ENCODE peak calls at places on chromosomes 16 and 17, in nine cellular contexts. E is WTC11, X is suprapubic skin, Q is transverse colon, K is neural crest cell, B is mammary epithelial cell, L is GM12864, A is cardiac fibroblast, F is nephron progenitor cell. Z is an unnamed sample.

GRCh38 chr17:76528156-76528527 is 9.4 kb downstream of the CYGB start:
- DNase-seq in E (no peak), X (no peak), Q (no peak), K (no peak), B (no peak), L (no peak), A (no peak), F (no peak), Z (no peak)

GRCh38 chr16:29896841-29897240 is 2.5 kb downstream of the SEZ6L2 start:
- DNase-seq in E (no peak), X (no peak), Q (no peak), K (no peak), B (no peak), L (no peak), A (no peak), F (no peak), Z (no peak)

GRCh38 chr17:15892679-15893332 is 52.1 kb upstream of the ADORA2B start:
- DNase-seq in E (no peak), X (no peak), Q (no peak), K (no peak), B (peak), L (no peak), A (no peak), F (no peak), Z (no peak)

GRCh38 chr16:63581560-63581959 is 1540.3 kb downstream of the CDH11 start:
- DNase-seq in E (no peak), X (no peak), Q (no peak), K (no peak), B (no peak), L (no peak), A (peak), F (no peak), Z (no peak)

GRCh38 chr17:45223541-45224528 is 2.1 kb downstream of the FMNL1 start:
- DNase-seq in E (no peak), X (no peak), Q (no peak), K (no peak), B (no peak), L (no peak), A (no peak), F (no peak), Z (no peak)

GRCh38 chr16:73036074-73036826 is 11.7 kb downstream of the ZFHX3 start:
- DNase-seq in E (peak), X (no peak), Q (no peak), K (no peak), B (no peak), L (peak), A (no peak), F (no peak), Z (no peak)

GRCh38 chr16:88437367-88437964 is 15.6 kb upstream of the ZFPM1 start:
- DNase-seq in E (peak), X (no peak), Q (peak), K (peak), B (peak), L (no peak), A (peak), F (peak), Z (no peak)

GRCh38 chr16:3915438-3916250 is 35.1 kb upstream of the CREBBP start:
- DNase-seq in E (no peak), X (no peak), Q (no peak), K (no peak), B (no peak), L (no peak), A (no peak), F (no peak), Z (no peak)

GRCh38 chr17:236641-237405 is 55.4 kb upstream of the DOC2B start:
- DNase-seq in E (peak), X (no peak), Q (peak), K (no peak), B (no peak), L (no peak), A (no peak), F (no peak), Z (no peak)

GRCh38 chr17:69528035-69528434 is 113.5 kb downstream of the MAP2K6 start:
- DNase-seq in E (no peak), X (no peak), Q (no peak), K (no peak), B (no peak), L (no peak), A (no peak), F (no peak), Z (no peak)

GRCh38 chr16:50038756-50039529 is 13.9 kb downstream of the CNEP1R1 start:
- DNase-seq in E (peak), X (no peak), Q (peak), K (no peak), B (no peak), L (no peak), A (no peak), F (no peak), Z (no peak)

GRCh38 chr16:88872650-88873331 is 6.3 kb upstream of the PABPN1L start:
- DNase-seq in E (no peak), X (no peak), Q (no peak), K (no peak), B (no peak), L (no peak), A (no peak), F (no peak), Z (no peak)

DNA sequence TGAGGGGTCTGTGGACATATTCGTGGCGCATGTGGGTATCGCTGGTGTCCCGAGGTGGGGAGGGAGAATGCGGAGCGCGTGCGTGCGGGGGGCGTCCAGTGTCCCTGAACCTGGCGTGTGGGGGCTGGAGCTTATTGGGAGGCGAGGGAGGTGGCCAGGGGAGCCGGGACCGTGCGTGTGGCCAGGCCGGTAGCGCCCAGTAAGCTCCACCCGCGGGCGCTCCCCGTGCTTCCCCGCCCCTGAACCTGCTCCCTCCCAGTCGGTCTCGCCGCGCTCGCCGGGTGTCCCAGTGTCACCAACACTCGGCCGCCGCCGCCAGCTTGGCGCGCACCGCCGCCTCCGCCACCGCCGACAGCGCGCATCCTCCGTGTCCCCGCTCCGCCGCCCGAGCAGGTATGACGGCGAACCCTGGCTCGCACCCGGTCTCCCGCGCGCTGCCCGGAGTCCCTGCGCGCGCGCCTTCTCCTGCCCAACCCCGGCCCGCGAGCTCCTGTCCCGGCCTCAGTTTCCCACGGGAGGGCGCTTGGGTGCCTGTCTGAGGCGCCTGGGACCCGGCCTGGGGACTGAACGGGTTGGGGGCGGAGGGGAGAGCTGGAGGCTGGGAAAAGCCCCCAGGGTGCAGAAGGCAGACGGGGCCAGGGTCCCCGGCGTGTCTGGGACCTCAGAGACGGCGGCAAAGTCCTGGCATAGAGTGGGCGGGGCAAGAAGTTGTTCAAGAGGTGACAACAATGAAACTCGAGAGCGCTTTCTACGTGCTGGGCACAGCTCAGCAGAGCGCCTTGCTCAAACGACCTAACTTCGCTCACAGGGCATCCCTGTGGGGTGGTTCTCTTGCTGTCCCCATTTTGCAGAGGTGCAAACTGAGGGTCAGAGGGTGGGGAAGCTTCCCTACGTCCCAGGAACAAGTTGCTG is at the start of gene SCNN1B:
- DNase-seq in E (peak), X (no peak), Q (peak), K (no peak), B (no peak), L (no peak), A (no peak), F (peak), Z (no peak)
- TF ChIP-seq CTCF in E (no peak), X (no peak), Q (no peak), K (no peak), B (no peak), L (no peak), A (no peak), F (no peak), Z (no peak)

DNA sequence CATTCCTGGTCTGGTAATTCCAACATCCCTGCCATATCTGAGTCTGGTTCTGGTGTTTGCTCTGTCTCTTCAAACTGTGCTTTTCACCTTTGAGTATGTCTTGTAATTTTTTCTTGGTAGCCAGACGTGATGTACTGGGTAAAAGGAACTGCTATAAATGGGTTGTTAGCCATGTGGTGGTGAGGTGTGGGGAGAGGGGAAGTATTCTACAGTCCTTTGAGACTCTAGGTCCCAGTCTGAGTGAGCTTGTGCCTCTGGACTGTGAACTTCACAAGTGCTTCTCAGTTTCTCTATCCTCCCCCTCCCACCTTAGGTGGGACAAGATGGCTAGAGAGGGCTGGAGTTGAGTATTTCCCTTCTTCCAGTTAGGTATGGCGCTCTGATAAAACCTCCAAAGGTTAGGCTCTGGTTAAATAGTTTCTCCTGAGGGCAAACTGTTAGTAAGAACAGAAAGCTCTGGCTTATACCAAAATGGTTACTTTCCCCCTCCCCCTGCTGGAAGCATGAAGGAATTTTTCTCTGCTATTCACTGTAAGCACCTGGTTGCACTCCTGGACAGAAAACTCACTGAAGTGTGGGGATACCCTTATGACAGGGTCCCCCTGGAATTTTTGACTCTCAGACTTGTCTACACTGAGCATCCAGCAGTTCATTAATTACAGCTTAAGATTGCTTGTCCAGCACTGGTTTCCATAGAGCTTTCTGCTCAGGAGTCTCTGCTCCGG is 87.8 kb downstream of the MARCHF10 start:
- DNase-seq in E (no peak), X (no peak), Q (no peak), K (no peak), B (no peak), L (peak), A (no peak), F (no peak), Z (no peak)
- TF ChIP-seq CTCF in E (no peak), X (peak), Q (peak), K (peak), B (peak), L (peak), A (peak), F (peak), Z (no peak)

DNA sequence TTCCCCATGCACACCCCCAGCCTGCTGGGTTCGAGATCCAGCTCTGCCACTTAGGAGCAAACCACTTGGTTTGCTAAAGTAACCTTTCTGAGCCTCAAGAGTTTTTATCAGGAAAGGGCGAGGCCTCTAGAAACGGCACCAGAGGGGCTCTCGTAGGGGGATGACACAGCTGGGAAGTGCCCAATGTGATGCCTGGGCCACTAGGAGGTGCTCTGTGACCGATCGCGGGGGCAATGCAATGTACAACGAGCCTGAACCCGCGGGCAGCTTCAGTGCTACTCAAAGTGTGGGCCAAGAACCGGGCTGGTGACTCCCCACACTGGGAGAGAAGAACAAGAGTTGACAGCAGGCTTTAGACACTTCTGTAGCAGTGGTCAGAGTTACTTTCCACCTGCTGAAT is 9.4 kb downstream of the C16orf89 start:
- DNase-seq in E (peak), X (no peak), Q (peak), K (peak), B (no peak), L (no peak), A (no peak), F (peak), Z (no peak)
- TF ChIP-seq CTCF in E (peak), X (no peak), Q (peak), K (peak), B (peak), L (peak), A (peak), F (peak), Z (peak)

GRCh38 chr16:575354-576196 is 5.8 kb downstream of the PIGQ start:
- DNase-seq in E (no peak), X (no peak), Q (no peak), K (no peak), B (no peak), L (no peak), A (no peak), F (no peak), Z (no peak)

GRCh38 chr16:577796-578195 is 8.0 kb downstream of the PIGQ start:
- DNase-seq in E (no peak), X (no peak), Q (no peak), K (no peak), B (no peak), L (no peak), A (no peak), F (no peak), Z (no peak)

GRCh38 chr16:578232-578869 is 8.6 kb downstream of the PIGQ start:
- DNase-seq in E (no peak), X (no peak), Q (no peak), K (no peak), B (no peak), L (no peak), A (no peak), F (no peak), Z (no peak)

GRCh38 chr16:576197-576822 is 6.5 kb downstream of the PIGQ start:
- DNase-seq in E (no peak), X (no peak), Q (no peak), K (no peak), B (no peak), L (no peak), A (no peak), F (no peak), Z (no peak)

GRCh38 chr16:576823-577201 is 7.0 kb downstream of the PIGQ start:
- DNase-seq in E (peak), X (no peak), Q (no peak), K (no peak), B (no peak), L (no peak), A (no peak), F (no peak), Z (no peak)
- TF ChIP-seq CTCF in E (no peak), X (no peak), Q (no peak), K (no peak), B (no peak), L (no peak), A (no peak), F (no peak), Z (no peak)

DNA sequence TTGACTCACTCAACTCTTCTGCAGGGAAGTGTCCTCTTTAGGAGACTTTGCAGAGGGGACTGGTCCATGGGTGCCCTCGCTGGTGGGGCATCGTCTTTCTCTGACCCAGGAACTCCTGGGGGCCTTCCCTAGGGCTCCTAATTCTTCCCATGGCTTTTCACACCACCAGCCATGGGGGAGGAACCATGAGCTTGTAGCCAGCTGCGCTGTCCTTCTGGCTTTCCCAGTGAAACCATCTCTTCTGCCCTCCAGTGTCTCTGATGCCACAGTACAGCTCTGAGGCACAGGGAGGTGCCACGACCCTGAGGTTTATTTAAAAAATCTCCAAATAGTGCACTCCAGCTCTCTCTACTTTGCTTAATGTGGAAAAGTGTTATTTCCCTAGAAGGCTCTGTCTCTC is 78.6 kb downstream of the SDR42E1 start:
- DNase-seq in E (no peak), X (no peak), Q (no peak), K (no peak), B (no peak), L (no peak), A (no peak), F (no peak), Z (no peak)
- TF ChIP-seq CTCF in E (no peak), X (no peak), Q (no peak), K (no peak), B (no peak), L (no peak), A (no peak), F (no peak), Z (no peak)

DNA sequence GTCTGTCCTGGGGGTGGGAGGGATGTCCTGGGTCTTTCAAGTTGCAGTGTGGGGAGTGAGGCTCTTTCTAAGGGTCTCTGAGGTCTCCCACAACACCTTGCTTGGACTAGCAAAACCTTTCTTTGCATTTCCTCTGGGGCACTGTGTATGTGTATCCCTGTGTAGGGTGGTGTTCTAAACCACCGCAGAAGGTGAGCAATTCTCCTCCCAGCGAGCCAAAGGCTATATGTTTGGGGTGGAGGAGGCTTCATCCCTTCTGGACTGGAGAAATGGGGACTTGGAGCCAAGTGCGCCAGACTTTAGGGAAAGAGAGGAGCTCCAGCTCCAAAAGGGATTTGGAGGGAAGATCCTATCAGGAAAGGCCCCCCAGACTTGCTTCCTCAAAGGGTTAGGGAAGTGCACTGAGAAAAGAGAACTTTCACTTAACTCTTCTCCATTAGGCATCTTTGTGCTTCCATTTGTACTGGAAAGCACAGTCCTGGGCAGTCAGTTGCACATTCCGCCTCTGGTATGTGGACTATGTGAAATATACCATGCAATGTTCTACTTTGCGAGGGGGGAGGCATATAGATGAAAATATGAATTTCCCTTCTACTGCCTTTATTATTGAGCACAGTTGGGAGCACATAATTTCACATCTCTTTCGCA is 18.9 kb upstream of the HOXB9 start:
- DNase-seq in E (no peak), X (no peak), Q (no peak), K (no peak), B (no peak), L (no peak), A (no peak), F (no peak), Z (no peak)
- TF ChIP-seq CTCF in E (no peak), X (no peak), Q (no peak), K (no peak), B (no peak), L (no peak), A (no peak), F (no peak), Z (no peak)

DNA sequence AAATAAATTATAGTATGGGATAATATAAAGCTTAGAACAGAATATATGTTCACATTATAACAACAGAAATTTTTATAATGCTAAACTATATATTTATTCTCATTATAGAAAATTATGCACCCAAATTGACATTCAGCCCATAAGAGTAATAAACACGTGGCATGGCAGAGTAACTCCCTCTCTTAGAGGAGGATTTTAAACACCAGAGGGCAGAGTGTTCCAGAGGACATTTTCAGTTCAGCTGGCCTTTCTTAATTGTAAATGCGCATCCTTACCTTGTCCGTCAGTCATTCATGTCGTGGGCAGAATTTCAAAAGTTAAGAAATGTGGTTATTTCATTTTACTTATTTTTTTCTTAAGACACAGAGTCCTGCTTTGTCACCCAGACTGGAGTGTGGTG is 147.1 kb downstream of the TANC2 start:
- DNase-seq in E (no peak), X (no peak), Q (no peak), K (no peak), B (no peak), L (no peak), A (peak), F (no peak), Z (no peak)
- TF ChIP-seq CTCF in E (no peak), X (no peak), Q (no peak), K (peak), B (no peak), L (peak), A (peak), F (no peak), Z (peak)

GRCh38 chr16:20729141-20729540 is 12.5 kb downstream of the THUMPD1 start:
- DNase-seq in E (no peak), X (no peak), Q (no peak), K (no peak), B (no peak), L (no peak), A (no peak), F (no peak), Z (no peak)

GRCh38 chr16:20727181-20727580 is 14.4 kb downstream of the THUMPD1 start:
- DNase-seq in E (no peak), X (no peak), Q (no peak), K (no peak), B (no peak), L (no peak), A (no peak), F (no peak), Z (no peak)

GRCh38 chr16:20726661-20727060 is 15.0 kb downstream of the THUMPD1 start:
- DNase-seq in E (no peak), X (no peak), Q (no peak), K (no peak), B (no peak), L (no peak), A (no peak), F (no peak), Z (no peak)
- TF ChIP-seq CTCF in E (no peak), X (no peak), Q (no peak), K (no peak), B (no peak), L (no peak), A (no peak), F (no peak), Z (no peak)

GRCh38 chr16:80725566-80726162 is 78.7 kb downstream of the CDYL2 start:
- DNase-seq in E (no peak), X (no peak), Q (no peak), K (no peak), B (no peak), L (no peak), A (no peak), F (no peak), Z (no peak)

GRCh38 chr16:80719573-80719972 is 84.8 kb downstream of the CDYL2 start:
- DNase-seq in E (no peak), X (no peak), Q (no peak), K (no peak), B (no peak), L (no peak), A (no peak), F (no peak), Z (no peak)

GRCh38 chr16:80720759-80721470 is 83.5 kb downstream of the CDYL2 start:
- DNase-seq in E (no peak), X (no peak), Q (no peak), K (no peak), B (peak), L (no peak), A (no peak), F (no peak), Z (no peak)

GRCh38 chr16:80723981-80724380 is 80.4 kb downstream of the CDYL2 start:
- DNase-seq in E (no peak), X (no peak), Q (no peak), K (no peak), B (no peak), L (no peak), A (no peak), F (no peak), Z (no peak)

DNA sequence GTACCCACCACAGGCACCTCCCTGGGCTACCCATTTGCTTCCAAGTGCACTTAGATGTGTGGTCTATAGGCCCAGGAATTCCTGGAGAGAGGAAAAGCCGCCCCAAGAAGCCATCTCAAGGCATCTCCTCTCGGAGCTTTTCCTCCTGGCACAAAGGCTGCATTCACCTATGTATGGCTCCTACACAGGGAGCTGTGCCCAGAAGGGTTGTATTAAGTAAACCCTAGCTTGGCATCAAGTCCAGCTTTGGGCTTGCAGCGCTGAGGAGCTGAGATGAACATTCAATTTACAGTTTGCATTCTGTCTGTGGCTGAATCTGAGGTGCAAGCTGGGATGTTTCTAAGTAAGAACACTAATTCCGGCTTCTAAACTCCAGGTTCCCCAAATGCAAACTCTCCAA is 81.3 kb downstream of the CDYL2 start:
- DNase-seq in E (no peak), X (no peak), Q (no peak), K (no peak), B (no peak), L (no peak), A (no peak), F (no peak), Z (no peak)
- TF ChIP-seq CTCF in E (no peak), X (no peak), Q (no peak), K (no peak), B (no peak), L (no peak), A (no peak), F (no peak), Z (no peak)